ENCODE peak calls at places on chromosome 20, in seven cellular contexts. One of them, this sample, is unnamed.

GRCh38 chr20:61765081-61765870 is 300.4 kb downstream of the TAF4 start:
- DNase-seq in LoVo: no peak
- DNase-seq in globus pallidus: no peak
- DNase-seq in stimulated activated naive CD8-positive, alpha-beta T cell treated with anti-CD3 and anti-CD28 coated beads, Interleukin-15, Interleukin-2, amounts not matched to agents 100 U/mL and 50 U/mL, for 24 hours: no peak
- DNase-seq in effector CD4-positive, alpha-beta T cell: no peak
- DNase-seq in H9: no peak
- DNase-seq in iris pigment epithelial cell: no peak
- DNase-seq in this sample: peak; percentile 29

GRCh38 chr20:36575066-36575743 is 1.8 kb downstream of the TGIF2 start:
- DNase-seq in LoVo: peak; percentile 49
- DNase-seq in globus pallidus: no peak
- DNase-seq in stimulated activated naive CD8-positive, alpha-beta T cell treated with anti-CD3 and anti-CD28 coated beads, Interleukin-15, Interleukin-2, amounts not matched to agents 100 U/mL and 50 U/mL, for 24 hours: peak; percentile 27
- DNase-seq in effector CD4-positive, alpha-beta T cell: no peak
- DNase-seq in H9: peak; percentile 58
- DNase-seq in iris pigment epithelial cell: peak; percentile 63
- DNase-seq in this sample: peak; percentile 75

GRCh38 chr20:47857994-47858557 is 72.8 kb upstream of the SULF2 start:
- DNase-seq in LoVo: no peak
- DNase-seq in globus pallidus: peak; percentile 7
- DNase-seq in stimulated activated naive CD8-positive, alpha-beta T cell treated with anti-CD3 and anti-CD28 coated beads, Interleukin-15, Interleukin-2, amounts not matched to agents 100 U/mL and 50 U/mL, for 24 hours: no peak
- DNase-seq in effector CD4-positive, alpha-beta T cell: no peak
- DNase-seq in H9: no peak
- DNase-seq in iris pigment epithelial cell: no peak
- DNase-seq in this sample: no peak

GRCh38 chr20:46558511-46558959 is 8.1 kb upstream of the OCSTAMP start:
- DNase-seq in LoVo: peak; percentile 5
- DNase-seq in globus pallidus: no peak
- DNase-seq in stimulated activated naive CD8-positive, alpha-beta T cell treated with anti-CD3 and anti-CD28 coated beads, Interleukin-15, Interleukin-2, amounts not matched to agents 100 U/mL and 50 U/mL, for 24 hours: peak; percentile 64
- DNase-seq in effector CD4-positive, alpha-beta T cell: no peak
- DNase-seq in H9: no peak
- DNase-seq in iris pigment epithelial cell: peak; percentile 94
- DNase-seq in this sample: no peak

GRCh38 chr20:58690851-58691250 is 1.7 kb upstream of the NPEPL1 start:
- DNase-seq in LoVo: no peak
- DNase-seq in globus pallidus: no peak
- DNase-seq in stimulated activated naive CD8-positive, alpha-beta T cell treated with anti-CD3 and anti-CD28 coated beads, Interleukin-15, Interleukin-2, amounts not matched to agents 100 U/mL and 50 U/mL, for 24 hours: no peak
- DNase-seq in effector CD4-positive, alpha-beta T cell: no peak
- DNase-seq in H9: peak; percentile 23
- DNase-seq in iris pigment epithelial cell: peak; percentile 64
- DNase-seq in this sample: no peak

GRCh38 chr20:57570145-57570850 is 9.4 kb downstream of the PCK1 start:
- DNase-seq in LoVo: no peak
- DNase-seq in globus pallidus: peak; percentile 11
- DNase-seq in stimulated activated naive CD8-positive, alpha-beta T cell treated with anti-CD3 and anti-CD28 coated beads, Interleukin-15, Interleukin-2, amounts not matched to agents 100 U/mL and 50 U/mL, for 24 hours: no peak
- DNase-seq in effector CD4-positive, alpha-beta T cell: no peak
- DNase-seq in H9: no peak
- DNase-seq in iris pigment epithelial cell: no peak
- DNase-seq in this sample: no peak

GRCh38 chr20:2149507-2149906 is 47.9 kb downstream of the STK35 start:
- DNase-seq in LoVo: no peak
- DNase-seq in globus pallidus: no peak
- DNase-seq in stimulated activated naive CD8-positive, alpha-beta T cell treated with anti-CD3 and anti-CD28 coated beads, Interleukin-15, Interleukin-2, amounts not matched to agents 100 U/mL and 50 U/mL, for 24 hours: no peak
- DNase-seq in effector CD4-positive, alpha-beta T cell: no peak
- DNase-seq in H9: no peak
- DNase-seq in iris pigment epithelial cell: peak; percentile 67
- DNase-seq in this sample: no peak

GRCh38 chr20:36064661-36065426 is 89.7 kb upstream of the EPB41L1 start:
- DNase-seq in LoVo: peak; percentile 90
- DNase-seq in globus pallidus: peak; percentile 94
- DNase-seq in stimulated activated naive CD8-positive, alpha-beta T cell treated with anti-CD3 and anti-CD28 coated beads, Interleukin-15, Interleukin-2, amounts not matched to agents 100 U/mL and 50 U/mL, for 24 hours: peak; percentile 96
- DNase-seq in effector CD4-positive, alpha-beta T cell: peak; percentile 87
- DNase-seq in H9: peak; percentile 95
- DNase-seq in iris pigment epithelial cell: peak; percentile 83
- DNase-seq in this sample: peak; percentile 97

GRCh38 chr20:23492292-23492691 is 1.4 kb downstream of the CST8 start:
- DNase-seq in LoVo: no peak
- DNase-seq in globus pallidus: no peak
- DNase-seq in stimulated activated naive CD8-positive, alpha-beta T cell treated with anti-CD3 and anti-CD28 coated beads, Interleukin-15, Interleukin-2, amounts not matched to agents 100 U/mL and 50 U/mL, for 24 hours: peak; percentile 36
- DNase-seq in effector CD4-positive, alpha-beta T cell: no peak
- DNase-seq in H9: no peak
- DNase-seq in iris pigment epithelial cell: no peak
- DNase-seq in this sample: no peak

GRCh38 chr20:35461620-35462019 is 6.2 kb downstream of the CEP250 start:
- DNase-seq in LoVo: no peak
- DNase-seq in globus pallidus: no peak
- DNase-seq in stimulated activated naive CD8-positive, alpha-beta T cell treated with anti-CD3 and anti-CD28 coated beads, Interleukin-15, Interleukin-2, amounts not matched to agents 100 U/mL and 50 U/mL, for 24 hours: no peak
- DNase-seq in effector CD4-positive, alpha-beta T cell: no peak
- DNase-seq in H9: no peak
- DNase-seq in iris pigment epithelial cell: peak; percentile 35
- DNase-seq in this sample: no peak

GRCh38 chr20:34190679-34191090 is 50.5 kb upstream of the ASIP start:
- DNase-seq in LoVo: peak; percentile 22
- DNase-seq in globus pallidus: peak; percentile 76
- DNase-seq in stimulated activated naive CD8-positive, alpha-beta T cell treated with anti-CD3 and anti-CD28 coated beads, Interleukin-15, Interleukin-2, amounts not matched to agents 100 U/mL and 50 U/mL, for 24 hours: peak; percentile 42
- DNase-seq in effector CD4-positive, alpha-beta T cell: no peak
- DNase-seq in H9: peak; percentile 89
- DNase-seq in iris pigment epithelial cell: peak; percentile 88
- DNase-seq in this sample: no peak

GRCh38 chr20:45257711-45258110 is 3.3 kb upstream of the SLPI start:
- DNase-seq in LoVo: no peak
- DNase-seq in globus pallidus: no peak
- DNase-seq in stimulated activated naive CD8-positive, alpha-beta T cell treated with anti-CD3 and anti-CD28 coated beads, Interleukin-15, Interleukin-2, amounts not matched to agents 100 U/mL and 50 U/mL, for 24 hours: no peak
- DNase-seq in effector CD4-positive, alpha-beta T cell: no peak
- DNase-seq in H9: no peak
- DNase-seq in iris pigment epithelial cell: no peak
- DNase-seq in this sample: no peak

GRCh38 chr20:62650551-62651284 is 8.4 kb downstream of the SLCO4A1 start:
- DNase-seq in LoVo: no peak
- DNase-seq in globus pallidus: no peak
- DNase-seq in stimulated activated naive CD8-positive, alpha-beta T cell treated with anti-CD3 and anti-CD28 coated beads, Interleukin-15, Interleukin-2, amounts not matched to agents 100 U/mL and 50 U/mL, for 24 hours: no peak
- DNase-seq in effector CD4-positive, alpha-beta T cell: no peak
- DNase-seq in H9: no peak
- DNase-seq in iris pigment epithelial cell: no peak
- DNase-seq in this sample: no peak

GRCh38 chr20:37356387-37356786 is 10.4 kb downstream of the SRC start:
- DNase-seq in LoVo: no peak
- DNase-seq in globus pallidus: peak; percentile 41
- DNase-seq in stimulated activated naive CD8-positive, alpha-beta T cell treated with anti-CD3 and anti-CD28 coated beads, Interleukin-15, Interleukin-2, amounts not matched to agents 100 U/mL and 50 U/mL, for 24 hours: no peak
- DNase-seq in effector CD4-positive, alpha-beta T cell: no peak
- DNase-seq in H9: no peak
- DNase-seq in iris pigment epithelial cell: peak; percentile 51
- DNase-seq in this sample: peak; percentile 85

GRCh38 chr20:3406481-3407425 is 716 bp downstream of the DNAAF9 start:
- DNase-seq in LoVo: no peak
- DNase-seq in globus pallidus: peak; percentile 62
- DNase-seq in stimulated activated naive CD8-positive, alpha-beta T cell treated with anti-CD3 and anti-CD28 coated beads, Interleukin-15, Interleukin-2, amounts not matched to agents 100 U/mL and 50 U/mL, for 24 hours: peak; percentile 11
- DNase-seq in effector CD4-positive, alpha-beta T cell: no peak
- DNase-seq in H9: peak; percentile 37
- DNase-seq in iris pigment epithelial cell: peak; percentile 40
- DNase-seq in this sample: peak; percentile 85

GRCh38 chr20:43727980-43728590 is 1.3 kb upstream of the GTSF1L start:
- DNase-seq in LoVo: peak; percentile 6
- DNase-seq in globus pallidus: no peak
- DNase-seq in stimulated activated naive CD8-positive, alpha-beta T cell treated with anti-CD3 and anti-CD28 coated beads, Interleukin-15, Interleukin-2, amounts not matched to agents 100 U/mL and 50 U/mL, for 24 hours: no peak
- DNase-seq in effector CD4-positive, alpha-beta T cell: no peak
- DNase-seq in H9: no peak
- DNase-seq in iris pigment epithelial cell: no peak
- DNase-seq in this sample: no peak

GRCh38 chr20:33773412-33774089 is 37.6 kb upstream of the CHMP4B start:
- DNase-seq in LoVo: no peak
- DNase-seq in globus pallidus: no peak
- DNase-seq in stimulated activated naive CD8-positive, alpha-beta T cell treated with anti-CD3 and anti-CD28 coated beads, Interleukin-15, Interleukin-2, amounts not matched to agents 100 U/mL and 50 U/mL, for 24 hours: peak; percentile 26
- DNase-seq in effector CD4-positive, alpha-beta T cell: no peak
- DNase-seq in H9: no peak
- DNase-seq in iris pigment epithelial cell: no peak
- DNase-seq in this sample: no peak

GRCh38 chr20:17843246-17844132 is 125.1 kb downstream of the SNX5 start:
- DNase-seq in LoVo: peak; percentile 9
- DNase-seq in globus pallidus: no peak
- DNase-seq in stimulated activated naive CD8-positive, alpha-beta T cell treated with anti-CD3 and anti-CD28 coated beads, Interleukin-15, Interleukin-2, amounts not matched to agents 100 U/mL and 50 U/mL, for 24 hours: peak; percentile 20
- DNase-seq in effector CD4-positive, alpha-beta T cell: no peak
- DNase-seq in H9: no peak
- DNase-seq in iris pigment epithelial cell: peak; percentile 94
- DNase-seq in this sample: no peak

This sample was measured in suprapubic skin.